ENCODE peak calls at places on chromosomes 16 and 17, in four cellular contexts. U, C, J and P are unnamed samples.

GRCh38 chr17:1259910-1260389 is 10.3 kb upstream of the BHLHA9 start:
- DNase-seq in J (no peak), U (no peak), C (no peak), P (no peak)

GRCh38 chr17:77208217-77208808 is 67.5 kb downstream of the SEC14L1 start:
- DNase-seq in J (no peak), C (no peak), U (no peak), P (no peak)

GRCh38 chr17:1234455-1234854 is 35.8 kb upstream of the BHLHA9 start:
- DNase-seq in C (no peak), U (no peak), J (no peak), P (no peak)

GRCh38 chr17:31598388-31598760 is 206.9 kb downstream of the RAB11FIP4 start:
- DNase-seq in U (no peak), J (no peak), C (no peak), P (no peak)

GRCh38 chr17:71440513-71440912 is 680.3 kb upstream of the SOX9 start:
- DNase-seq in C (no peak), U (no peak), J (no peak), P (no peak)

GRCh38 chr17:46950997-46951621 is 27.9 kb downstream of the RPRML start:
- DNase-seq in U (no peak), J (no peak), C (no peak), P (no peak)

GRCh38 chr17:54967621-54968258 is 714 bp downstream of the COX11 start:
- DNase-seq in J (peak; percentile 61), C (no peak), U (peak; percentile 10), P (no peak)

GRCh38 chr17:21313320-21313719 is 28.8 kb downstream of the MAP2K3 start:
- DNase-seq in C (no peak), J (no peak), U (no peak), P (no peak)

GRCh38 chr17:81487089-81487486 is 25.5 kb downstream of the ACTG1 start:
- DNase-seq in J (no peak), C (no peak), U (no peak), P (no peak)

GRCh38 chr17:37608369-37609169 is 649 bp downstream of the SYNRG start:
- DNase-seq in J (peak; percentile 57), U (peak; percentile 11), C (no peak), P (no peak)

GRCh38 chr16:19338335-19338734 is 52.8 kb downstream of the CLEC19A start:
- DNase-seq in J (peak; percentile 64), U (no peak), C (no peak), P (no peak)

GRCh38 chr17:80565347-80566053 is 20.9 kb downstream of the RPTOR start:
- DNase-seq in U (no peak), C (no peak), J (no peak), P (no peak)

GRCh38 chr16:12245088-12245922 is 268.8 kb downstream of the SNX29 start:
- DNase-seq in C (no peak), J (no peak), U (no peak), P (no peak)

GRCh38 chr16:75402821-75403475 is 30.4 kb downstream of the CFDP1 start:
- DNase-seq in U (no peak), J (peak; percentile 21), C (no peak), P (no peak)

GRCh38 chr17:69061901-69062556 is 1.3 kb upstream of the ABCA9 start:
- DNase-seq in C (no peak), J (no peak), U (no peak), P (no peak)

DNA sequence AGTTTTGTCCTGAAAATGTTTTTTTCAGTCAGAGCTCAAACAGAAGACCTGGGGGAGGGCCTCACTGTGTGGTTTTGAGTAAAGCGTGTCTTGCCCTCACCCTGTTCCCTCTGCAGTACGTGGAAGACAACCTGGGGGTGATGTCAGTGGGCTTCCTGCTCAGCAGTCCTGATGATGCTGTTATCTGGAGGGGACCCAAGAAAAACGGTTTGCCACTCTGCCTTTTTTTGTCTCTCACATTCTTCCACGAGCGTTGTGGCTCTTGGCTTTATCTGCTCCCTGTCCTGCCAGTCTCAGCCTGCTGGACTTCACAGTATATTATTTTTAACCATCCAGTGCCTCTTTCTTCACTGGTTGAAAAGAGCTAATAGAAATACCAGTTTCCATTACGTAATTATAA is 12.9 kb downstream of the NUBP1 start:
- DNase-seq in C (no peak), J (no peak), U (no peak), P (no peak)
- TF ChIP-seq SPI1 in C (no peak), J (no peak), U (no peak), P (no peak)

GRCh38 chr17:29078183-29079045 is 35.5 kb downstream of the PIPOX start:
- DNase-seq in J (no peak), C (no peak), U (no peak), P (peak; percentile 15)
- TF ChIP-seq SPI1 in J (no peak), C (no peak), U (no peak), P (no peak)

GRCh38 chr17:41010421-41010820 is 1.5 kb upstream of the KRTAP3-1 start:
- DNase-seq in U (no peak), C (no peak), J (no peak), P (no peak)
- TF ChIP-seq SPI1 in U (no peak), C (no peak), J (no peak), P (no peak)

DNA sequence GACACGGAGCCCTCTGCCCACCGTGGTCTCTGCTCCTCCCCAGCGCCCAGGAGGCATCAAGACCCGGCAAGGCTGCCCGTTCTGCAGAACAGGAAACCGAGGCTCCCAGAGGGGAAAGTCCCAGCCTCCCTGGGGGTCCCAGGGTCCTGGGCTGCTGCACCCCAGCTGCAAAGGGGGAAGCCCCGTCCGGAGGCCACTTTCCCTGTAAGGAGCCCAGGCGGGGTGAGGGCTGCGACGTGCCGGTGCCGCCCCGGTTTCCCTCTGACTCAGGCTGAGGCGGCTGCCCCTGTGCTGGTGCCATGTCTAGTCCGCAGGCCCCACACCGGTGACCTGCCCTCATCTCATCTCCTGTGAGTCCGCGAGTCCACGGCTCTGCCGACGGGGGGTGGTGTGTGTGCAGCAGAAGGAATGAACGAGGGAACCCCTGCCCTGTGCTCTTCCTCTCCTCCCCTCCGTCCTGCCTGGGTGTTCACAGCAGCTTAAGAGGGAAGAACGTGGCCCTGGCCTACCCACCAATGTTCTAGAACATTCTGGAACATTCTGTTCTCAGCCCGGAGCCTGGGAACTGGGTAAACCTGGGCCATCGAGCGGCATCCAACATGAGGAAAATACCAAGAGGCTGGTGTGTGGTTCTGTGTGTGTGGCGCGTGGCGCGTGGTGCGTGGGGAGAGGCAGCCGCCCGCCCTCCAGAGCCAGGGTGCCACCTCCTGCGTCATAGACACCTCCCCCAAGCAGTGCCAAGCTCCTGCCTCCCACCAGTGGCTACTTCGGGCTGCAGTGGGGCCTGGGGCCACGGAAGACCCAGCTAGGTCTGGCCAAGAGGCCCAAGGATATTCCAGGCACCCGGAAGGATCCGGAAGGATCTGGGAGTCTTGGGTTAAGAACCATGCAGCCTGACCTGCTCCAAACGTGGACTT is 7.0 kb upstream of the CBFA2T3 start:
- DNase-seq in U (peak; percentile 73), J (no peak), C (no peak), P (no peak)
- TF ChIP-seq SPI1 in U (no peak), J (no peak), C (no peak), P (no peak)